ENCODE peak calls at places on chromosomes 6 and 20, in six cellular contexts. F, Q, E, J, W and N are unnamed samples. For H3K4me1, the result is how much of the 10 kb centered on the place peaks cover.

GRCh38 chr6:111981441-111981840 is 72.5 kb upstream of the CCN6 start:
- DNase-seq in F (no peak), E (no peak), Q (no peak), J (no peak), W (no peak), N (no peak)

GRCh38 chr6:37131104-37131959 is 38.6 kb upstream of the PIM1 start:
- DNase-seq in W (peak), J (peak), F (peak), Q (peak), E (no peak), N (no peak)

GRCh38 chr6:12137480-12137879 is 125.4 kb downstream of the HIVEP1 start:
- DNase-seq in E (no peak), W (no peak), J (peak), Q (peak), F (peak), N (no peak)

GRCh38 chr6:110813813-110814487 is 1.3 kb downstream of the CDK19 start:
- DNase-seq in E (no peak), F (no peak), W (no peak), Q (no peak), J (no peak), N (no peak)

GRCh38 chr20:49435639-49436038 is 46.8 kb downstream of the KCNB1 start:
- DNase-seq in J (no peak), Q (no peak), F (no peak), E (no peak), W (no peak), N (no peak)

GRCh38 chr6:36873612-36874011 is 991 bp downstream of the PPIL1 start:
- DNase-seq in F (no peak), W (no peak), Q (no peak), J (no peak), E (no peak), N (no peak)

GRCh38 chr6:45377041-45377554 is 636 bp downstream of the SUPT3H start:
- DNase-seq in Q (no peak), E (no peak), F (no peak), W (no peak), J (no peak), N (no peak)

GRCh38 chr6:84428300-84428907 is 201.0 kb upstream of the CEP162 start:
- DNase-seq in J (no peak), Q (no peak), E (no peak), F (no peak), W (peak), N (no peak)

GRCh38 chr20:3758566-3758965 is 9.0 kb downstream of the ADISSP start:
- DNase-seq in E (no peak), Q (peak), F (peak), J (no peak), W (no peak), N (no peak)

GRCh38 chr6:158649289-158650143 is at the start of gene SYTL3:
- DNase-seq in F (peak), E (no peak), Q (peak), W (peak), J (peak), N (no peak)

GRCh38 chr6:44016131-44016870 is 111.0 kb downstream of the MRPL14 start:
- DNase-seq in Q (peak), J (no peak), W (no peak), E (no peak), F (no peak), N (no peak)

GRCh38 chr6:153031335-153031955 is 28.9 kb upstream of the MTRF1L start:
- DNase-seq in F (no peak), J (no peak), Q (no peak), E (no peak), W (no peak), N (no peak)

GRCh38 chr20:45917790-45918141 is 5.8 kb upstream of the PLTP start:
- DNase-seq in F (peak), Q (no peak), W (no peak), J (no peak), E (no peak), N (no peak)

GRCh38 chr6:90068835-90069478 is 174.7 kb downstream of the GJA10 start:
- DNase-seq in W (no peak), F (no peak), E (no peak), Q (no peak), J (no peak), N (no peak)

GRCh38 chr6:164753517-164753916 is 555.9 kb downstream of the C6orf118 start:
- DNase-seq in E (no peak), F (no peak), J (no peak), W (no peak), Q (no peak), N (no peak)

GRCh38 chr6:153001767-153002612 is 519 bp downstream of the MTRF1L start:
- DNase-seq in E (no peak), W (no peak), F (no peak), J (no peak), Q (no peak), N (no peak)

GRCh38 chr6:82646231-82646615 is 282.6 kb downstream of the TPBG start:
- DNase-seq in Q (no peak), J (no peak), F (no peak), W (no peak), E (no peak), N (no peak)

GRCh38 chr20:59050437-59050836 is 7.9 kb upstream of the PRELID3B start:
- DNase-seq in F (no peak), Q (no peak), E (no peak), J (no peak), W (no peak), N (no peak)

GRCh38 chr6:43668151-43669028 is 19.2 kb downstream of the MRPS18A start:
- DNase-seq in J (peak), F (peak), E (no peak), W (peak), Q (peak), N (no peak)

GRCh38 chr6:167699141-167700036 is 127.3 kb upstream of the AFDN start:
- DNase-seq in Q (peak), W (peak), E (no peak), F (peak), J (peak), N (no peak)

GRCh38 chr20:47244451-47244850 is 112.0 kb downstream of the ZMYND8 start:
- DNase-seq in W (no peak), Q (no peak), F (no peak), E (no peak), J (no peak), N (no peak)

GRCh38 chr6:144634371-144634770 is 349.2 kb downstream of the UTRN start:
- DNase-seq in Q (no peak), E (no peak), F (no peak), J (no peak), W (no peak), N (no peak)

GRCh38 chr6:11585426-11586016 is 48.0 kb downstream of the TMEM170B start:
- DNase-seq in F (no peak), J (no peak), E (no peak), W (no peak), Q (no peak), N (no peak)

GRCh38 chr6:85673198-85674139 is 30.8 kb upstream of the SYNCRIP start:
- DNase-seq in W (no peak), F (no peak), E (peak), Q (no peak), J (no peak), N (no peak)
- H3K4me1 ChIP-seq in W (under half), F (under half), E (under half), Q (under half), J (under half), N (under half)

DNA sequence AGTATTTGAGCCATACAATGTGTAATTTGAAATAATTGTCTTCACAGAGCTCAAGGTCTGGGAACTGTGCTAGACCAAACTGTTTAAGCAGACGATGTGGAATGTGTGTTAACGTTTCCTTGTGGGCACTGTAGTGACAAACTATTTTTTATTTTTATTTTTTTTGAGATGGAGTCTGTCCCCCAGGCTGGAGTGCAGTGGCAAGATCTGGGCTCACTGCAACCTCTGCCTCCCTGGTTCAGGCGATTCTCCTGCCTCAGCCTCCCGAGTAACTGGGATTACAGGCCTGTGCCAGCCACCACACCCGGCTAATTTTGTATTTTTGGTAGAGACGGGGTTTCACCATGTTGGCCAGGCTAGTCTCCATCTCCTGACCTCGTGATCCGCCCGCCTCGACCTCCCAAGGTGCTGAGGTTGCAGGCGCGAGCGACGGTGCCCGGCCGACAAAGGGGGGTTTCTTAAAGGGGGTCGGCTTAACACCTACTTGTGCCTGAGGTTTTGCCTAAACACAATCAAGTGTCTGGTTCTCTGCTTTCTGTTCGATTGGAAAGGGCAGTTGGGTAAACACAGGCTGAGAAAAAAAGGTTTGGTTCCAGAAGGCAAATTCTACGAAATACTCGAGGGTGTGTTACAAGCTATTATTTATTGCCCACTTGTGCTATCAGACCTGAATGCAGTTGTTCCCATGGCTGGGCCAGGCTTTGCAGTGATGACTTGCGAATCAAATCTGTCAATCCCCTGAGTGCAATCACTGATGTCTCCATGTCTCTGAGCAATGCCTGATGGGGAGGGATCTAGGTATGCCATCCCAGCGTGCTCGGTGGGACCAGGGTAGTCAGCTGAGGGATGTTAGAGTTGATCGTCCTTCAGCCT is 1.3 kb downstream of the NOP56 start:
- DNase-seq in W (no peak), J (no peak), F (no peak), E (no peak), Q (no peak), N (no peak)
- H3K27ac ChIP-seq in W (no peak), J (no peak), F (no peak), E (peak), Q (peak), N (peak)

GRCh38 chr6:129767776-129768490 is 58.0 kb upstream of the ARHGAP18 start:
- DNase-seq in E (no peak), F (no peak), J (no peak), W (no peak), Q (no peak), N (no peak)
- H3K4me3 ChIP-seq in E (no peak), F (no peak), J (no peak), W (peak), Q (no peak), N (peak)

DNA sequence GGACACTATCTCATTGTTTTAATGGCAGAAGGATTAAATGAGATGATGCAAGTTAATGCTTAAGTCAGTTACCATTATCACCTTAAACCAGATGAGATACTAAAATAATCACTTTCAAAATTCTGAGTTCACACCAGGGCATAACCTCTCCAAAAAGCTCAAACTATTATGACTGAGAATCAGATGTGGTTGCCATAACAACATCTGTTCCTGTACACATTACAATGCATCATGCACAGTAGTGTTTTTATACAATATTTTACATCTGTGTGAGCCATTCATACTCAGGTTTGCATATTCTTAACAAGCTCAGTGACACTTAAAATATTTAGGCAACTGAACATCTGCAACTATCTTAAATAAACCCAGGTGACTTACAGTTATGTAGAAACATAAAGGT is 10.2 kb downstream of the ADNP start:
- DNase-seq in Q (no peak), E (no peak), W (no peak), F (no peak), J (no peak), N (no peak)
- H3K4me1 ChIP-seq in Q (under half), E (under half), W (half or more), F (half or more), J (under half), N (half or more)

GRCh38 chr6:113428702-113429101 is 428.4 kb upstream of the MARCKS start:
- DNase-seq in Q (no peak), E (no peak), J (no peak), F (no peak), W (no peak), N (no peak)

GRCh38 chr6:113433506-113433991 is 423.6 kb upstream of the MARCKS start:
- DNase-seq in F (no peak), E (no peak), Q (peak), W (peak), J (peak), N (peak)

GRCh38 chr6:113434641-113435040 is 422.5 kb upstream of the MARCKS start:
- DNase-seq in F (no peak), E (no peak), W (no peak), J (no peak), Q (no peak), N (no peak)

GRCh38 chr6:113437571-113437970 is 419.6 kb upstream of the MARCKS start:
- DNase-seq in W (no peak), F (no peak), E (no peak), J (no peak), Q (no peak), N (no peak)

GRCh38 chr6:113432729-113433505 is 424.2 kb upstream of the MARCKS start:
- DNase-seq in W (no peak), J (no peak), E (no peak), Q (no peak), F (no peak), N (no peak)
- H3K27ac ChIP-seq in W (peak), J (no peak), E (no peak), Q (no peak), F (no peak), N (no peak)

DNA sequence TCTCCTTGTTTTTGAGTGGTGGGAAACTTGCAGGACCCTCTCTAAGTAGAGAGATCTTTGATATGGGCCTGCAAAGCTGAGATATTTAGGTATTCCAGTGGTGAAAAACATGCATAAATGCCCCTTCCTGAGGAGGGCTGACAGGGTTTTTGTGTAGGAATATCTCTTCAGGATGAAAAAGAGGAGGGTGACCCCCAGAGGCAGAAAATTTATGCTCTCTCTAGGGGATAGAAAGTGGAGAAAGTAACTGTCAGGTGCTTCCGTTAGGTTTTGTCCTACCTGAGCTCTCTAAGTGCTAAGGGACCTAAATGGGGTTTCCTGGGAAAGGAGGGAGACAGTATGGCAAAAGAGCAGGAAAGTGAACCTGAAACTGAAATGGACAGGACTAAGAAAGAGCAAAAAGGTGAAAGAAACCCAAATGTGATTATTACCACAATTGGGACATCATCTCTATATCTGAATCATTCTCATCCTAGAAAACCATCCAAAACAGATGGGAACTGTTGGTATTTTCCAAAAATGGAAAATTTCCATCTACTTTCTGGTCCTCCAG is 2.0 kb downstream of the COL19A1 start:
- DNase-seq in J (no peak), W (no peak), E (no peak), Q (no peak), F (no peak), N (no peak)
- H3K4me3 ChIP-seq in J (no peak), W (no peak), E (no peak), Q (no peak), F (no peak), N (no peak)

GRCh38 chr6:33317668-33318425 is at the start of gene ZBTB22:
- DNase-seq in Q (peak), W (peak), E (peak), J (peak), F (peak), N (peak)
- H3K4me1 ChIP-seq in Q (under half), W (half or more), E (under half), J (under half), F (under half), N (half or more)

GRCh38 chr20:33388268-33388667 is 13.1 kb downstream of the CDK5RAP1 start:
- DNase-seq in E (no peak), F (no peak), J (no peak), Q (no peak), W (no peak), N (no peak)

GRCh38 chr20:33392016-33392415 is 9.3 kb downstream of the CDK5RAP1 start:
- DNase-seq in W (no peak), J (no peak), E (no peak), F (no peak), Q (no peak), N (no peak)

GRCh38 chr20:33386673-33387072 is 14.6 kb downstream of the CDK5RAP1 start:
- DNase-seq in J (no peak), Q (no peak), F (no peak), W (no peak), E (no peak), N (no peak)

GRCh38 chr20:33387177-33387576 is 14.1 kb downstream of the CDK5RAP1 start:
- DNase-seq in J (no peak), F (peak), Q (no peak), E (no peak), W (no peak), N (no peak)
- H3K27ac ChIP-seq in J (no peak), F (peak), Q (no peak), E (peak), W (no peak), N (no peak)

GRCh38 chr6:142500265-142500786 is 198.5 kb downstream of the ADGRG6 start:
- DNase-seq in J (no peak), W (no peak), Q (no peak), F (no peak), E (no peak), N (no peak)
- H3K4me3 ChIP-seq in J (no peak), W (no peak), Q (no peak), F (no peak), E (no peak), N (no peak)

GRCh38 chr20:57053798-57054552 is 212.5 kb downstream of the BMP7 start:
- DNase-seq in E (no peak), W (no peak), F (no peak), J (no peak), Q (peak), N (no peak)

GRCh38 chr20:57056651-57057050 is 209.8 kb downstream of the BMP7 start:
- DNase-seq in Q (peak), F (no peak), E (no peak), J (no peak), W (no peak), N (no peak)

GRCh38 chr20:57055345-57055744 is 211.1 kb downstream of the BMP7 start:
- DNase-seq in W (no peak), F (no peak), E (no peak), Q (no peak), J (no peak), N (no peak)

GRCh38 chr20:57051096-57051495 is 215.3 kb downstream of the BMP7 start:
- DNase-seq in E (no peak), Q (peak), W (no peak), J (no peak), F (no peak), N (no peak)

GRCh38 chr20:57053067-57053466 is 213.4 kb downstream of the BMP7 start:
- DNase-seq in W (no peak), F (no peak), E (no peak), J (no peak), Q (peak), N (no peak)
- H3K4me1 ChIP-seq in W (under half), F (under half), E (under half), J (under half), Q (under half), N (under half)